ENCODE peak calls at places on chromosome 21, in seven cellular contexts. One of them, this sample, is unnamed.

GRCh38 chr21:41847066-41847804 is 31.9 kb downstream of the PRDM15 start:
- DNase-seq in uterus: no peak
- DNase-seq in brain microvascular endothelial cell: peak; percentile 1
- DNase-seq in fibroblast of the aortic adventitia: no peak
- DNase-seq in colonic mucosa: no peak
- DNase-seq in PC-3: no peak
- DNase-seq in suprapubic skin: peak; percentile 6
- DNase-seq in this sample: no peak

GRCh38 chr21:23968722-23969647 is 1638.3 kb downstream of the MRPL39 start:
- DNase-seq in uterus: no peak
- DNase-seq in brain microvascular endothelial cell: peak; percentile 18
- DNase-seq in fibroblast of the aortic adventitia: peak; percentile 11
- DNase-seq in colonic mucosa: peak; percentile 22
- DNase-seq in PC-3: peak; percentile 93
- DNase-seq in suprapubic skin: no peak
- DNase-seq in this sample: peak; percentile 28

GRCh38 chr21:42222821-42223390 is 4.0 kb downstream of the ABCG1 start:
- DNase-seq in uterus: no peak
- DNase-seq in brain microvascular endothelial cell: no peak
- DNase-seq in fibroblast of the aortic adventitia: no peak
- DNase-seq in colonic mucosa: no peak
- DNase-seq in PC-3: no peak
- DNase-seq in suprapubic skin: peak; percentile 32
- DNase-seq in this sample: no peak

GRCh38 chr21:16588433-16588860 is 858.7 kb downstream of the USP25 start:
- DNase-seq in uterus: peak; percentile 74
- DNase-seq in brain microvascular endothelial cell: peak; percentile 90
- DNase-seq in fibroblast of the aortic adventitia: peak; percentile 74
- DNase-seq in colonic mucosa: peak; percentile 32
- DNase-seq in PC-3: peak; percentile 28
- DNase-seq in suprapubic skin: peak; percentile 89
- DNase-seq in this sample: no peak

GRCh38 chr21:22728091-22728490 is 1729.9 kb downstream of the NCAM2 start:
- DNase-seq in uterus: no peak
- DNase-seq in brain microvascular endothelial cell: no peak
- DNase-seq in fibroblast of the aortic adventitia: no peak
- DNase-seq in colonic mucosa: no peak
- DNase-seq in PC-3: peak; percentile 3
- DNase-seq in suprapubic skin: no peak
- DNase-seq in this sample: no peak

GRCh38 chr21:36994501-36995189 is 11.9 kb upstream of the RIPPLY3 start:
- DNase-seq in uterus: no peak
- DNase-seq in brain microvascular endothelial cell: no peak
- DNase-seq in fibroblast of the aortic adventitia: no peak
- DNase-seq in colonic mucosa: no peak
- DNase-seq in PC-3: no peak
- DNase-seq in suprapubic skin: no peak
- DNase-seq in this sample: no peak

GRCh38 chr21:23740463-23740862 is 1866.8 kb downstream of the MRPL39 start:
- DNase-seq in uterus: no peak
- DNase-seq in brain microvascular endothelial cell: no peak
- DNase-seq in fibroblast of the aortic adventitia: no peak
- DNase-seq in colonic mucosa: no peak
- DNase-seq in PC-3: no peak
- DNase-seq in suprapubic skin: no peak
- DNase-seq in this sample: no peak

GRCh38 chr21:40020651-40021050 is 153.4 kb downstream of the PCP4 start:
- DNase-seq in uterus: no peak
- DNase-seq in brain microvascular endothelial cell: no peak
- DNase-seq in fibroblast of the aortic adventitia: no peak
- DNase-seq in colonic mucosa: no peak
- DNase-seq in PC-3: no peak
- DNase-seq in suprapubic skin: no peak
- DNase-seq in this sample: no peak

GRCh38 chr21:17003221-17003620 is 509.6 kb upstream of the CXADR start:
- DNase-seq in uterus: no peak
- DNase-seq in brain microvascular endothelial cell: peak; percentile 14
- DNase-seq in fibroblast of the aortic adventitia: peak; percentile 54
- DNase-seq in colonic mucosa: no peak
- DNase-seq in PC-3: no peak
- DNase-seq in suprapubic skin: no peak
- DNase-seq in this sample: no peak

GRCh38 chr21:33308586-33309490 is 15.9 kb upstream of the IFNAR1 start:
- DNase-seq in uterus: no peak
- DNase-seq in brain microvascular endothelial cell: no peak
- DNase-seq in fibroblast of the aortic adventitia: peak; percentile 35
- DNase-seq in colonic mucosa: no peak
- DNase-seq in PC-3: no peak
- DNase-seq in suprapubic skin: no peak
- DNase-seq in this sample: no peak

GRCh38 chr21:34198232-34199120 is 125.1 kb downstream of the MRPS6 start:
- DNase-seq in uterus: no peak
- DNase-seq in brain microvascular endothelial cell: no peak
- DNase-seq in fibroblast of the aortic adventitia: no peak
- DNase-seq in colonic mucosa: no peak
- DNase-seq in PC-3: no peak
- DNase-seq in suprapubic skin: no peak
- DNase-seq in this sample: no peak

GRCh38 chr21:32975811-32976507 is 49.8 kb upstream of the OLIG2 start:
- DNase-seq in uterus: no peak
- DNase-seq in brain microvascular endothelial cell: no peak
- DNase-seq in fibroblast of the aortic adventitia: no peak
- DNase-seq in colonic mucosa: no peak
- DNase-seq in PC-3: no peak
- DNase-seq in suprapubic skin: no peak
- DNase-seq in this sample: no peak

GRCh38 chr21:42232176-42232825 is 13.4 kb downstream of the ABCG1 start:
- DNase-seq in uterus: no peak
- DNase-seq in brain microvascular endothelial cell: no peak
- DNase-seq in fibroblast of the aortic adventitia: no peak
- DNase-seq in colonic mucosa: no peak
- DNase-seq in PC-3: no peak
- DNase-seq in suprapubic skin: no peak
- DNase-seq in this sample: no peak

GRCh38 chr21:26946744-26947446 is 20.0 kb downstream of the ADAMTS5 start:
- DNase-seq in uterus: no peak
- DNase-seq in brain microvascular endothelial cell: no peak
- DNase-seq in fibroblast of the aortic adventitia: peak; percentile 16
- DNase-seq in colonic mucosa: no peak
- DNase-seq in PC-3: no peak
- DNase-seq in suprapubic skin: no peak
- DNase-seq in this sample: no peak

GRCh38 chr21:35231115-35231514 is 182.0 kb upstream of the RUNX1 start:
- DNase-seq in uterus: no peak
- DNase-seq in brain microvascular endothelial cell: no peak
- DNase-seq in fibroblast of the aortic adventitia: no peak
- DNase-seq in colonic mucosa: no peak
- DNase-seq in PC-3: peak; percentile 62
- DNase-seq in suprapubic skin: no peak
- DNase-seq in this sample: no peak

GRCh38 chr21:35227774-35228173 is 178.7 kb upstream of the RUNX1 start:
- DNase-seq in uterus: no peak
- DNase-seq in brain microvascular endothelial cell: no peak
- DNase-seq in fibroblast of the aortic adventitia: no peak
- DNase-seq in colonic mucosa: no peak
- DNase-seq in PC-3: no peak
- DNase-seq in suprapubic skin: no peak
- DNase-seq in this sample: no peak

GRCh38 chr21:35226960-35227741 is 178.0 kb upstream of the RUNX1 start:
- DNase-seq in uterus: no peak
- DNase-seq in brain microvascular endothelial cell: no peak
- DNase-seq in fibroblast of the aortic adventitia: no peak
- DNase-seq in colonic mucosa: no peak
- DNase-seq in PC-3: no peak
- DNase-seq in suprapubic skin: no peak
- DNase-seq in this sample: no peak

GRCh38 chr21:35226302-35226701 is 177.2 kb upstream of the RUNX1 start:
- DNase-seq in uterus: no peak
- DNase-seq in brain microvascular endothelial cell: no peak
- DNase-seq in fibroblast of the aortic adventitia: peak; percentile 57
- DNase-seq in colonic mucosa: no peak
- DNase-seq in PC-3: peak; percentile 78
- DNase-seq in suprapubic skin: no peak
- DNase-seq in this sample: no peak

DNA sequence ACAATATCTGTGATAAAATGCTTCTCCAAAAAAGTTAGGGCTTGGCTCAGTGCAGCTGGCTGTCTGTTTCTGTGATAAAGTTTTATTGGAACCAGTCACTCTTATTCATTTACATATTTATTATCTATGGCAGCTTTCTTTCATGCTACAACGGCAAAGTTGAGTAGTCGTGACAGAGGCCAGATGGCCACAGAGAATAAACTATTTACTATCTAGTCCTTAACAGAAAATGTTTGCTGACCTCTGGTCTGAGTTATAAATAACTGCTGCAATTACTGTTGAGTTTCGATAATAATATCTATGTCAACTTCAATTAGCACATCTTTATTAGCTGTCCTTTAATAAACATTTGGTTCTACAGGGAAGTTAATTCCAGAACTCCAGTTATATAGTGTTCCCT is 180.2 kb upstream of the RUNX1 start:
- DNase-seq in uterus: no peak
- DNase-seq in brain microvascular endothelial cell: no peak
- DNase-seq in fibroblast of the aortic adventitia: no peak
- DNase-seq in colonic mucosa: no peak
- DNase-seq in PC-3: no peak
- DNase-seq in suprapubic skin: no peak
- DNase-seq in this sample: no peak
- H3K4me3 ChIP-seq in uterus: no peak overlapping the region
- H3K4me3 ChIP-seq in brain microvascular endothelial cell: no peak overlapping the region
- H3K4me3 ChIP-seq in fibroblast of the aortic adventitia: no peak overlapping the region
- H3K4me3 ChIP-seq in colonic mucosa: no peak overlapping the region
- H3K4me3 ChIP-seq in PC-3: no peak overlapping the region
- H3K4me3 ChIP-seq in suprapubic skin: no peak overlapping the region
- H3K4me3 ChIP-seq in this sample: no peak overlapping the region

GRCh38 chr21:44876849-44877575 is 3.5 kb upstream of the PTTG1IP start:
- DNase-seq in uterus: no peak
- DNase-seq in brain microvascular endothelial cell: no peak
- DNase-seq in fibroblast of the aortic adventitia: no peak
- DNase-seq in colonic mucosa: no peak
- DNase-seq in PC-3: no peak
- DNase-seq in suprapubic skin: no peak
- DNase-seq in this sample: no peak

GRCh38 chr21:44873356-44874239 is at the start of gene PTTG1IP:
- DNase-seq in uterus: peak; percentile 100
- DNase-seq in brain microvascular endothelial cell: peak; percentile 92
- DNase-seq in fibroblast of the aortic adventitia: peak; percentile 95
- DNase-seq in colonic mucosa: peak; percentile 99
- DNase-seq in PC-3: peak; percentile 99
- DNase-seq in suprapubic skin: peak; percentile 98
- DNase-seq in this sample: peak; percentile 90

GRCh38 chr21:44874240-44874496 is 678 bp upstream of the PTTG1IP start:
- DNase-seq in uterus: no peak
- DNase-seq in brain microvascular endothelial cell: no peak
- DNase-seq in fibroblast of the aortic adventitia: peak; percentile 56
- DNase-seq in colonic mucosa: no peak
- DNase-seq in PC-3: no peak
- DNase-seq in suprapubic skin: no peak
- DNase-seq in this sample: no peak

GRCh38 chr21:44874497-44875331 is 1.2 kb upstream of the PTTG1IP start:
- DNase-seq in uterus: peak; percentile 63
- DNase-seq in brain microvascular endothelial cell: no peak
- DNase-seq in fibroblast of the aortic adventitia: peak; percentile 67
- DNase-seq in colonic mucosa: peak; percentile 61
- DNase-seq in PC-3: peak; percentile 56
- DNase-seq in suprapubic skin: peak; percentile 88
- DNase-seq in this sample: no peak

DNA sequence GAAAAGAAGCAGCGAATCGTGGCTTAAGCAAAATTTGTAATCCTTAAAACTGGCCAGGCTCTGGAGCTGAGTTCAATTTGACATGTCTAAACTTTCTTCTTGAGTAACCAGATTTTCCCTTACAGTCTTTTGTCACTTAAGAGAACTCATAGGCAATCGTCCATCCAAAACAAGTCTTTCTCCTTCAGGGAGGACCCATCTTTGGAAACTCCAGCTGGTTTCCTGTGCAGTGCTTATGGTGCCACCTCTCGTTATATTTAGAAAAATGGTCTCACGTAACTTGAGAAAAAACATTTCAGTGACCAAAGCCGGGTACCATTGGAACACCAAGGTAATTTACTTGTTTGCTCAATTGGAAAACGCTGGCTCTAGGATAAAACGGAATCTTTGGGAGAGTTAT is 1.9 kb upstream of the PTTG1IP start:
- DNase-seq in uterus: no peak
- DNase-seq in brain microvascular endothelial cell: no peak
- DNase-seq in fibroblast of the aortic adventitia: peak; percentile 80
- DNase-seq in colonic mucosa: no peak
- DNase-seq in PC-3: peak; percentile 51
- DNase-seq in suprapubic skin: no peak
- DNase-seq in this sample: no peak
- TF ChIP-seq CTCF in uterus: peak; percentile 20
- TF ChIP-seq CTCF in brain microvascular endothelial cell: peak; percentile 13
- TF ChIP-seq CTCF in fibroblast of the aortic adventitia: peak; percentile 20
- TF ChIP-seq CTCF in colonic mucosa: no peak
- TF ChIP-seq CTCF in PC-3: peak; percentile 46
- TF ChIP-seq CTCF in suprapubic skin: no peak
- TF ChIP-seq CTCF in this sample: no peak

GRCh38 chr21:31343030-31343510 is 991 bp downstream of the TIAM1 start:
- DNase-seq in uterus: no peak
- DNase-seq in brain microvascular endothelial cell: no peak
- DNase-seq in fibroblast of the aortic adventitia: no peak
- DNase-seq in colonic mucosa: no peak
- DNase-seq in PC-3: peak; percentile 12
- DNase-seq in suprapubic skin: no peak
- DNase-seq in this sample: no peak
- H3K4me3 ChIP-seq in uterus: no peak overlapping the region
- H3K4me3 ChIP-seq in brain microvascular endothelial cell: peak overlapping the region; percentile 78
- H3K4me3 ChIP-seq in fibroblast of the aortic adventitia: peak overlapping the region; percentile 72
- H3K4me3 ChIP-seq in colonic mucosa: peak overlapping the region; percentile 28
- H3K4me3 ChIP-seq in PC-3: peak overlapping the region; percentile 85
- H3K4me3 ChIP-seq in suprapubic skin: peak overlapping the region; percentile 60
- H3K4me3 ChIP-seq in this sample: peak overlapping the region; percentile 68

DNA sequence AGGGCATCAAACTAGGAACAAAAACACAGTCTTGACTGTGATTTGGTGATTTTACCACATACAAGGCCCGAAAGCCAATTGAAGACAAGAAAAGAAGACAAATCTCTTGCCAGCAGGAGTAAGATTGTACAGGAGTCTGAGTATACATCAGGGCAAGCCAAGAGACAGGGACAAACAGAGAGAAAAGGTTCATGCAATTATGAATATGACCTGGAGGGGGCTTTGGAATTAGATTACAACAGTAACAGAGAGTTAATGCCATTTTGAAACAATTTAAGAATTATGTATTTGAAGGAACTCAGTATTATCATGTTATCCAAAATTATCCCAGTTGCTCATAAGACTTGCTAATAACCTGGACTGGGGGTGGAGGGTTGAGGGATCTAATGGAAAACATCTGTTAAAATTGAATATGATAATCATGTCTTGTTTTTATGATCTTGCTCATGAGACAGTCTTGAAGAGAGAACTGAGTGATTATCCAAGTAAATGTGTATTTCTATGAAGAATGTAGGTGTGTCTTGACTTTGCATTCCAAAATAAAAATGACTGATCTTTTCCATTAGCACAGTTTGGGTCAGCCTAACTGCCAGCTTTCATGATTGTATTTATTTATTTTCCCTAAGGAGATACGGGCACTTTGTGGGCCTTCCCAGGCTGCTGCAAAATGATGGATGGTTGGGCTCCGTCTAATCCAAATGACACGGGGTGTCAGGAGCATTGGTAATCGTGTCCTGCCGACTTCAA is 117.7 kb downstream of the ERG start:
- DNase-seq in uterus: no peak
- DNase-seq in brain microvascular endothelial cell: peak; percentile 26
- DNase-seq in fibroblast of the aortic adventitia: peak; percentile 72
- DNase-seq in colonic mucosa: no peak
- DNase-seq in PC-3: peak; percentile 52
- DNase-seq in suprapubic skin: no peak
- DNase-seq in this sample: no peak
- TF ChIP-seq CTCF in uterus: no peak
- TF ChIP-seq CTCF in brain microvascular endothelial cell: peak; percentile 44
- TF ChIP-seq CTCF in fibroblast of the aortic adventitia: peak; percentile 47
- TF ChIP-seq CTCF in colonic mucosa: no peak
- TF ChIP-seq CTCF in PC-3: peak; percentile 58
- TF ChIP-seq CTCF in suprapubic skin: no peak
- TF ChIP-seq CTCF in this sample: peak; percentile 42

This sample was measured in astrocyte of the cerebellum.